ENCODE peak calls at places on chromosome 7, in eight cellular contexts. A is heart right ventricle, W is HL-60, M is lower lobe of right lung, R is heart left ventricle, D is Panc1, C is right lobe of liver, Q is Peyer's patch. Z is an unnamed sample.
A peak's percentile ranks its signal among the peaks of the same experiment; 100 is the strongest.

GRCh38 chr7:64879097-64879730 is 23.9 kb upstream of the ZNF273 start:
- DNase-seq in D (no peak), W (no peak), Q (no peak), R (no peak), M (no peak), A (no peak), C (no peak), Z (no peak)

GRCh38 chr7:51324206-51324884 is 7.7 kb upstream of the COBL start:
- DNase-seq in D (no peak), M (no peak), A (no peak), Q (no peak), W (peak; percentile 17), R (no peak), C (no peak), Z (no peak)

GRCh38 chr7:51350195-51350896 is 33.7 kb upstream of the COBL start:
- DNase-seq in D (no peak), C (no peak), A (no peak), W (no peak), M (no peak), R (no peak), Q (no peak), Z (no peak)

GRCh38 chr7:128042027-128042426 is 10.8 kb upstream of the LRRC4 start:
- DNase-seq in A (no peak), C (no peak), R (no peak), Q (no peak), M (no peak), D (no peak), W (no peak), Z (no peak)

GRCh38 chr7:137462074-137462715 is 118.7 kb upstream of the PTN start:
- DNase-seq in Q (no peak), C (no peak), R (no peak), M (no peak), D (no peak), A (no peak), W (no peak), Z (peak; percentile 43)

GRCh38 chr7:68697821-68698280 is 900.4 kb upstream of the AUTS2 start:
- DNase-seq in M (no peak), A (no peak), D (no peak), Q (no peak), C (no peak), W (no peak), R (no peak), Z (peak; percentile 92)

GRCh38 chr7:121244120-121244865 is 84.5 kb upstream of the WNT16 start:
- DNase-seq in W (no peak), R (no peak), A (no peak), D (no peak), Q (no peak), C (no peak), M (no peak), Z (peak; percentile 25)

GRCh38 chr7:87507446-87507845 is 32.0 kb upstream of the ABCB4 start:
- DNase-seq in D (no peak), R (no peak), M (no peak), A (no peak), W (no peak), C (no peak), Q (no peak), Z (no peak)

GRCh38 chr7:43700646-43701501 is 28.4 kb downstream of the COA1 start:
- DNase-seq in M (no peak), Q (no peak), D (no peak), A (no peak), W (no peak), C (no peak), R (no peak), Z (no peak)

GRCh38 chr7:128032605-128033235 is 1.5 kb upstream of the LRRC4 start:
- DNase-seq in Q (no peak), W (no peak), R (no peak), A (peak; percentile 21), D (no peak), M (peak; percentile 58), C (peak; percentile 63), Z (no peak)

GRCh38 chr7:134646425-134647305 is at the start of gene BPGM:
- DNase-seq in M (peak; percentile 95), R (peak; percentile 99), C (peak; percentile 98), Q (peak; percentile 95), D (peak; percentile 100), W (peak; percentile 97), A (peak; percentile 99), Z (peak; percentile 100)
- TF ChIP-seq CTCF in M (peak; percentile 24), R (peak; percentile 29), C (peak; percentile 12), Q (no peak), D (peak; percentile 58), W (peak; percentile 3), A (no peak), Z (peak; percentile 48)

GRCh38 chr7:1538544-1539345 is 8.2 kb downstream of the MAFK start:
- DNase-seq in Q (no peak), C (no peak), R (no peak), D (no peak), W (no peak), M (no peak), A (peak; percentile 12), Z (no peak)
- H3K4me3 ChIP-seq in Q (no peak overlapping the region), C (no peak overlapping the region), R (peak overlapping the region; percentile 64), D (peak overlapping the region; percentile 52), W (no peak overlapping the region), M (peak overlapping the region; percentile 51), A (peak overlapping the region; percentile 56), Z (peak overlapping the region; percentile 7)

DNA sequence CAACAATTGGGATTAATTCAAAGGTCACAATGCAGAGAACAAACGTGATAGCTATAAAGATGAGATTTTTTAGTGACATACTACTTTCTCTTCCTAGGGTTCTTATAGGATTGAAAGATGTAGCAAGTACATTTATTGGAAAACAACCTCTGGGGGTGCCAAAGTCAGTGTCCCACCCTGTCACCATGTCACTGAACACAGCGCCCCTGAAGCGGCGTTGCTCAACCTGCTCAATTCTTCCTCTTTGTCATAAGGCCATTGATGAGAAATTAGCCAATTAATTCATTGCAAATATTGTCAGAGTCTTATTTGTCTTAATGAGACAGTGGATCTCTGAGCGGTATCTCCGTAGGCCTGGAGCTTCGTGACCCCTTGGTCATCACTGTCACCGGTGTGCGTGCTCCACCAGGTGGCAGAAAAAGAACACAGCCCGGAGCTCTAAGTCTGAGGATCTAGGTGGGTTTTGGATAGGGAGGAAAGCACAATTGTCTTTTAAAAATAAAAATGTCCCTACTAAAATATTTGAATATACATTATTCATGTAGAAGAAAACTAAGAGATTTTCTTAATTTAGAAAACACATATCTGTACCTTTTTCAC is 362.6 kb downstream of the PAXIP1 start:
- DNase-seq in Q (no peak), D (no peak), M (no peak), C (no peak), A (no peak), W (no peak), R (no peak), Z (no peak)
- TF ChIP-seq CTCF in Q (no peak), D (peak; percentile 64), M (no peak), C (no peak), A (no peak), W (no peak), R (peak; percentile 21), Z (no peak)

DNA sequence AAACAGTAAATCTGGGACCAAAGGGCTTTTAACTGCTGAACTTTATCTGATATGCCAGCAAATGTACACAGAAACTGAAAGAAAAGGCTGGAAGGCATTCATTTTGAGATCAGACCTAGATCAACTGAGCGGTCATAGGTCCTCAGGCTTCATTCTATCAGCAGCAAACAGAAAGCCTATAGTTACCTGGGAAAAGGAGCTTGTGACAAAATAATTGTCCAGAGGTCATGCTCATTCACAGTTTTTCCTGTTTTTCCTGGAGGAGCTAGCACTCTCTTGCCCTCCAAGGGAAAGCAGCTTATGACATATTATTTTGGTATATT is 320.2 kb downstream of the AHR start:
- DNase-seq in R (no peak), C (no peak), A (no peak), Q (no peak), M (no peak), W (no peak), D (no peak), Z (no peak)
- H3K4me3 ChIP-seq in R (no peak overlapping the region), C (peak overlapping the region; percentile 39), A (no peak overlapping the region), Q (no peak overlapping the region), M (no peak overlapping the region), W (no peak overlapping the region), D (peak overlapping the region; percentile 14), Z (no peak overlapping the region)

DNA sequence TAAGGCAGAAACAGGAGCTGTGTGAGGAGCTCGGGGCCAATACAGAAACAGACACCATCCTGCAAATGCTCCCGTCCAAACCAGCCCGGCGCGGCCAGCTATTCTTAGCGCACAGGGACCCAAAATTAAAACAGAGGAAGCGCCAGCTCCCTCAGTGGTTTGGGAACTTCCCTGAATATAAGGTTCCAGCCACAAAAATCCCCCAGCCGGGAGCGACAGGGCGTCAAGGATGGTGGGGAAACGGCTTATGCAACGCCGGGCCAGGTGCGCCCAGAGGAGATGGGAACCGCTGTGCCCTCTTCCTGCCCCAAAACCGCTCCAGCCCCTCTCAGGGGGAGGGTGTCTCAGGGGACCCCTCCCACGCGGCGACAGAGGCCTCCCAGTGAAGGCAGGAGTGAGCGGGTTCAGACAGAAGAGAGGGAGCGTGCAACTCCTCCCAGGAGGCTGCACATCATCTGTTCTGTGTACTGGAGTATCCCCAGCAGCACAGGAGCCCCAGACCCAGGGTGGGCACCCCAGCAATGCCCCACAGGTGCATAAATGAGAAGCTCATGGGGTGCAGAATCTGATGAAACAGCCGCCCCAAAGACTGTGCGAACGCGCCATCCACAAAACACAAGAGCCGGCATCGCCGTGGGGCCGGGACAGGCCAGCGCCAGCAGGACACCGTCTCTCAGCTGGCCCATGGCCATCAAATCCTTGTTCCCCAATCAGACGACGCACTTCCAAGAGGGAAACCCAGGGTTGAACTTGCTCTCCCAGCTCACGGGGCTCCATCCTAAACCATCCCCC is 73.9 kb upstream of the PDGFA start:
- DNase-seq in Q (no peak), W (peak; percentile 54), A (peak; percentile 33), C (no peak), M (no peak), D (no peak), R (peak; percentile 40), Z (no peak)
- TF ChIP-seq CTCF in Q (no peak), W (no peak), A (no peak), C (no peak), M (no peak), D (no peak), R (no peak), Z (no peak)

DNA sequence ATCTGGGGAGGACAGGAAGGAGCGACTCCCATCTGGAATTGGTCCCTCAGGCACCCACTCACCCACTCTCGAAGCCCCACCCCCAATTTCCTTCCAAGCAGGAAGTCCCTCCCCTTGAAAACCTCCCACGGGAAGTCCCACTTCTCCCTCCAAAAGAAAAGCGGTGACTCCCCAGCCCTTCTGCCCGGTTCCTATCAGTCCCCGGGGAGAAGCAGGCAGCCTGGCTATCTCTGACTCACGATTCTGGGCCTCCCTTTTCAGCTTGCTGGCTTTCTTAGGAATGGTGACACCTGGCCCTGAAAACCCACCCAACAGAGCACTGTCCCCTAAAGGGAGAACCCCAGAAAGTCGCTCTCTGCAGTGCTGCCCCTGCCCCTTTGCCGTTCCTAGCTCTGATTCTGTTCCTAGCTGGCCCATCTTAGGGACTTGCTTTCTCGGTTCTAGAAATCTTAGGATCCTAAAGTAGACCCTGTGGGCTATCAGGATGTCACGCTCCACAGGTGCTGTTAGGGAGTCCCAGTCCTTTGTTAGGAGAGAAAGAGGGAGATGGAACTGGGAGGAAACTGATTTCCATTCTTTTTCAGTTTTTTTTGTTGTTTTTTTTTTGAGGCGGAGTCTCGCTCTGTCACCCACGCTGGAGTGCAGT is 6.0 kb downstream of the TSC22D4 start:
- DNase-seq in A (peak; percentile 79), M (no peak), C (no peak), Q (no peak), W (peak; percentile 66), D (no peak), R (peak; percentile 58), Z (peak; percentile 32)
- H3K4me3 ChIP-seq in A (peak overlapping the region; percentile 21), M (peak overlapping the region; percentile 21), C (no peak overlapping the region), Q (no peak overlapping the region), W (no peak overlapping the region), D (no peak overlapping the region), R (peak overlapping the region; percentile 16), Z (no peak overlapping the region)

GRCh38 chr7:100190059-100190711 is 12.5 kb downstream of the STAG3 start:
- DNase-seq in M (no peak), D (no peak), R (no peak), C (no peak), Q (no peak), A (no peak), W (peak; percentile 24), Z (peak; percentile 64)
- TF ChIP-seq CTCF in M (peak; percentile 35), D (peak; percentile 44), R (peak; percentile 42), C (peak; percentile 56), Q (peak; percentile 52), A (no peak), W (peak; percentile 7), Z (peak; percentile 58)

Z was measured in AG10803.